ENCODE peak calls at places on chromosomes 12 and 14, in eight cellular contexts. F is upper lobe of left lung; A is pancreas; X is CD8-positive, alpha-beta T cell; W is suprapubic skin; K is left ventricle myocardium inferior; R is spleen; N is PC-3. D is an unnamed sample.
A peak's percentile ranks its signal among the peaks of the same experiment; 100 is the strongest.

GRCh38 chr12:59040651-59041050 is 120.3 kb upstream of the LRIG3 start:
- DNase-seq in F (no peak), A (no peak), X (no peak), W (no peak), K (no peak), R (no peak), N (peak; percentile 33), D (no peak)

GRCh38 chr14:97578982-97579381 is 781.8 kb downstream of the VRK1 start:
- DNase-seq in F (no peak), A (no peak), X (no peak), W (no peak), K (no peak), R (no peak), N (no peak), D (no peak)

GRCh38 chr12:110266980-110267620 is 13.9 kb upstream of the ATP2A2 start:
- DNase-seq in F (no peak), A (no peak), X (no peak), W (no peak), K (no peak), R (no peak), N (peak; percentile 77), D (no peak)

GRCh38 chr12:110566993-110567392 is 16.1 kb downstream of the PPTC7 start:
- DNase-seq in F (no peak), A (no peak), X (no peak), W (no peak), K (no peak), R (no peak), N (no peak), D (no peak)

GRCh38 chr14:52119030-52119429 is 50.2 kb upstream of the NID2 start:
- DNase-seq in F (no peak), A (peak; percentile 65), X (no peak), W (no peak), K (no peak), R (no peak), N (no peak), D (no peak)

GRCh38 chr14:24680516-24680915 is 46.5 kb upstream of the GZMB start:
- DNase-seq in F (no peak), A (no peak), X (no peak), W (no peak), K (no peak), R (no peak), N (no peak), D (no peak)

GRCh38 chr12:99918003-99918402 is 66.7 kb downstream of the ANKS1B start:
- DNase-seq in F (no peak), A (no peak), X (no peak), W (no peak), K (no peak), R (no peak), N (no peak), D (no peak)

GRCh38 chr14:55807059-55807499 is 227.1 kb downstream of the KTN1 start:
- DNase-seq in F (peak; percentile 2), A (peak; percentile 87), X (peak; percentile 87), W (peak; percentile 93), K (peak; percentile 87), R (peak; percentile 88), N (peak; percentile 87), D (peak; percentile 31)

GRCh38 chr12:121779422-121779895 is 14.0 kb downstream of the RHOF start:
- DNase-seq in F (peak; percentile 60), A (no peak), X (no peak), W (no peak), K (no peak), R (no peak), N (no peak), D (no peak)

GRCh38 chr14:75259946-75260545 is 18.6 kb upstream of the FOS start:
- DNase-seq in F (no peak), A (no peak), X (no peak), W (no peak), K (no peak), R (no peak), N (no peak), D (no peak)

GRCh38 chr14:25552826-25553225 is 502.9 kb upstream of the STXBP6 start:
- DNase-seq in F (no peak), A (no peak), X (no peak), W (no peak), K (no peak), R (no peak), N (no peak), D (no peak)

GRCh38 chr14:29421156-29421728 is 506.4 kb downstream of the PRKD1 start:
- DNase-seq in F (no peak), A (no peak), X (no peak), W (no peak), K (no peak), R (no peak), N (no peak), D (no peak)

GRCh38 chr12:75323663-75324062 is 6.5 kb downstream of the CAPS2 start:
- DNase-seq in F (no peak), A (no peak), X (no peak), W (no peak), K (no peak), R (no peak), N (no peak), D (no peak)

GRCh38 chr14:38405851-38406630 is 150.1 kb upstream of the CLEC14A start:
- DNase-seq in F (no peak), A (no peak), X (no peak), W (no peak), K (no peak), R (no peak), N (peak; percentile 20), D (no peak)

GRCh38 chr12:76569685-76570604 is 10.4 kb upstream of the OSBPL8 start:
- DNase-seq in F (no peak), A (no peak), X (no peak), W (no peak), K (no peak), R (no peak), N (no peak), D (no peak)

GRCh38 chr12:10102322-10102721 is 3.5 kb upstream of the CLEC1A start:
- DNase-seq in F (no peak), A (no peak), X (no peak), W (no peak), K (no peak), R (no peak), N (no peak), D (no peak)

GRCh38 chr12:112188130-112188830 is 62.9 kb downstream of the TRAFD1 start:
- DNase-seq in F (no peak), A (no peak), X (no peak), W (no peak), K (no peak), R (no peak), N (no peak), D (no peak)

GRCh38 chr14:51616724-51617409 is 34.8 kb upstream of the FRMD6 start:
- DNase-seq in F (no peak), A (peak; percentile 56), X (no peak), W (no peak), K (no peak), R (no peak), N (peak; percentile 99), D (no peak)

GRCh38 chr12:79595273-79595672 is 95.5 kb downstream of the PAWR start:
- DNase-seq in F (no peak), A (no peak), X (no peak), W (no peak), K (no peak), R (no peak), N (no peak), D (no peak)

DNA sequence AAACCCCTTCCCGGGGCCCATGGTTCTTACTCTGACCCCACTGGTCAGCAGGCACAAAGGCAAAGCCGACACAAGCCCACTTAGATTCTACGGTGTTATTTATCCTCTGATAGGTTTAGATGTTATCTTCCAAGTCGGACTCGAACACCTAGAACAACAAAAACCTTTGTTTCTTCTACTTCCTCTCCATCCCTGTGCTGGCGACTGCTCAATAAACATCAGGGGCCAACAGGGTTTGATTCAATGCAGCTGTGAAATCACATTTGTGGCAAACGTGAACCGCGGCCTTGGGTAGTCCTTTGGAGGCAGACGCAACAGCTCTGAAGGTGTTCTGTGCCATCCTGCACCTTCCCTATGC is 87.1 kb downstream of the CHGA start:
- DNase-seq in F (no peak), A (no peak), X (no peak), W (no peak), K (no peak), R (no peak), N (no peak), D (no peak)
- H3K4me1 ChIP-seq in F (peaks cover 28% of the 10 kb centered on the region), A (peaks cover 10% of the 10 kb centered on the region), X (peaks cover 16% of the 10 kb centered on the region), W (peaks cover 82% of the 10 kb centered on the region), K (peaks cover 100% of the 10 kb centered on the region), R (peaks cover 100% of the 10 kb centered on the region), N (peaks cover 27% of the 10 kb centered on the region), D (peaks cover 57% of the 10 kb centered on the region)

GRCh38 chr14:102943454-102943853 is 21.0 kb downstream of the AMN start:
- DNase-seq in F (peak; percentile 48), A (no peak), X (no peak), W (no peak), K (no peak), R (no peak), N (no peak), D (no peak)

GRCh38 chr14:102943979-102944378 is 21.5 kb downstream of the AMN start:
- DNase-seq in F (peak; percentile 29), A (no peak), X (no peak), W (no peak), K (no peak), R (no peak), N (no peak), D (no peak)

GRCh38 chr14:102940729-102941362 is 18.4 kb downstream of the AMN start:
- DNase-seq in F (peak; percentile 35), A (no peak), X (no peak), W (no peak), K (no peak), R (no peak), N (no peak), D (no peak)

GRCh38 chr14:102941419-102942011 is 19.1 kb downstream of the AMN start:
- DNase-seq in F (no peak), A (no peak), X (no peak), W (no peak), K (no peak), R (no peak), N (no peak), D (no peak)

GRCh38 chr14:102942069-102942468 is 19.6 kb downstream of the AMN start:
- DNase-seq in F (peak; percentile 71), A (no peak), X (no peak), W (no peak), K (no peak), R (no peak), N (no peak), D (no peak)
- H3K36me3 ChIP-seq in F (peaks cover 79% of the 10 kb centered on the region), A (peaks cover 19% of the 10 kb centered on the region), X (no peaks in the 10 kb centered on the region), W (peaks cover 90% of the 10 kb centered on the region), K (peaks cover 100% of the 10 kb centered on the region), R (peaks cover 65% of the 10 kb centered on the region), N (peaks cover 38% of the 10 kb centered on the region), D (peaks cover 92% of the 10 kb centered on the region)

GRCh38 chr14:101760138-101761011 is 1.1 kb upstream of the PPP2R5C start:
- DNase-seq in F (peak; percentile 98), A (peak; percentile 99), X (peak; percentile 96), W (peak; percentile 99), K (peak; percentile 99), R (peak; percentile 99), N (peak; percentile 95), D (peak; percentile 90)
- H3K4me1 ChIP-seq in F (peaks cover 22% of the 10 kb centered on the region), A (peaks cover 9% of the 10 kb centered on the region), X (peaks cover 25% of the 10 kb centered on the region), W (peaks cover 24% of the 10 kb centered on the region), K (peaks cover 36% of the 10 kb centered on the region), R (peaks cover 40% of the 10 kb centered on the region), N (peaks cover 16% of the 10 kb centered on the region), D (peaks cover 22% of the 10 kb centered on the region)

GRCh38 chr12:123288751-123289346 is 17.2 kb upstream of the CDK2AP1 start:
- DNase-seq in F (peak; percentile 62), A (no peak), X (no peak), W (peak; percentile 35), K (no peak), R (no peak), N (no peak), D (no peak)

GRCh38 chr12:123289911-123290310 is 18.3 kb upstream of the CDK2AP1 start:
- DNase-seq in F (no peak), A (no peak), X (no peak), W (peak; percentile 19), K (no peak), R (no peak), N (no peak), D (no peak)

GRCh38 chr12:123293178-123293760 is 21.6 kb upstream of the CDK2AP1 start:
- DNase-seq in F (no peak), A (no peak), X (no peak), W (no peak), K (no peak), R (no peak), N (no peak), D (no peak)
- H3K36me3 ChIP-seq in F (peaks cover 32% of the 10 kb centered on the region), A (no peaks in the 10 kb centered on the region), X (peaks cover 35% of the 10 kb centered on the region), W (peaks cover 66% of the 10 kb centered on the region), K (peaks cover 74% of the 10 kb centered on the region), R (peaks cover 75% of the 10 kb centered on the region), N (peaks cover 36% of the 10 kb centered on the region), D (peaks cover 50% of the 10 kb centered on the region)